ENCODE peak calls at places on chromosome 1, in four cellular contexts. T is body of pancreas, S is fibroblast of mammary gland, F is lower lobe of right lung. D is an unnamed sample.

GRCh38 chr1:234408757-234409156 is 35.5 kb downstream of the COA6 start:
- DNase-seq in T (no peak), S (no peak), F (no peak), D (no peak)

GRCh38 chr1:230185076-230186001 is 118.3 kb downstream of the GALNT2 start:
- DNase-seq in T (no peak), S (no peak), F (no peak), D (no peak)

GRCh38 chr1:235045034-235045690 is 83.5 kb downstream of the TOMM20 start:
- DNase-seq in T (no peak), S (no peak), F (peak; percentile 27), D (no peak)

GRCh38 chr1:201172999-201173610 is 17.5 kb upstream of the IGFN1 start:
- DNase-seq in T (no peak), S (peak; percentile 70), F (no peak), D (no peak)

GRCh38 chr1:180231506-180232420 is 1.7 kb downstream of the LHX4 start:
- DNase-seq in T (peak; percentile 26), S (peak; percentile 47), F (no peak), D (peak; percentile 56)

GRCh38 chr1:197234581-197234980 is 33.5 kb upstream of the CRB1 start:
- DNase-seq in T (no peak), S (no peak), F (no peak), D (no peak)

GRCh38 chr1:202014060-202014459 is 3.7 kb downstream of the ELF3 start:
- DNase-seq in T (no peak), S (no peak), F (no peak), D (no peak)

GRCh38 chr1:180580237-180580636 is 21.5 kb downstream of the OVAAL start:
- DNase-seq in T (peak; percentile 92), S (peak; percentile 51), F (no peak), D (peak; percentile 5)

GRCh38 chr1:241825581-241825980 is 22.4 kb upstream of the EXO1 start:
- DNase-seq in T (no peak), S (peak; percentile 43), F (no peak), D (no peak)

GRCh38 chr1:27392778-27393635 is 585 bp downstream of the GPR3 start:
- DNase-seq in T (no peak), S (no peak), F (no peak), D (no peak)

GRCh38 chr1:28139033-28139712 is 37.3 kb downstream of the PTAFR start:
- DNase-seq in T (peak; percentile 56), S (peak; percentile 95), F (no peak), D (peak; percentile 44)

GRCh38 chr1:73801912-73802429 is 396.0 kb downstream of the LRRIQ3 start:
- DNase-seq in T (no peak), S (peak; percentile 4), F (no peak), D (no peak)

GRCh38 chr1:95742591-95743089 is 508.6 kb downstream of the RWDD3 start:
- DNase-seq in T (no peak), S (peak; percentile 90), F (no peak), D (peak; percentile 26)

GRCh38 chr1:230215049-230215448 is 148.0 kb downstream of the GALNT2 start:
- DNase-seq in T (peak; percentile 76), S (peak; percentile 83), F (no peak), D (no peak)

GRCh38 chr1:156448134-156448967 is 52.2 kb downstream of the MEF2D start:
- DNase-seq in T (no peak), S (no peak), F (no peak), D (no peak)

GRCh38 chr1:114153051-114153620 is 533 bp downstream of the SYT6 start:
- DNase-seq in T (no peak), S (no peak), F (peak; percentile 47), D (no peak)

GRCh38 chr1:12296623-12297022 is 66.8 kb downstream of the VPS13D start:
- DNase-seq in T (no peak), S (peak; percentile 84), F (no peak), D (peak; percentile 61)

GRCh38 chr1:70210820-70211219 is 5.4 kb upstream of the LRRC40 start:
- DNase-seq in T (no peak), S (no peak), F (no peak), D (no peak)

GRCh38 chr1:224427346-224427745 is 7.3 kb downstream of the WDR26 start:
- DNase-seq in T (no peak), S (peak; percentile 82), F (no peak), D (no peak)

GRCh38 chr1:48889088-48889487 is 112.4 kb upstream of the BEND5 start:
- DNase-seq in T (no peak), S (no peak), F (no peak), D (no peak)

GRCh38 chr1:21665711-21666571 is 3.2 kb downstream of the RAP1GAP start:
- DNase-seq in T (no peak), S (peak; percentile 26), F (no peak), D (no peak)

GRCh38 chr1:212638419-212639151 is 30.0 kb downstream of the ATF3 start:
- DNase-seq in T (peak; percentile 25), S (peak; percentile 74), F (no peak), D (no peak)

GRCh38 chr1:84020151-84020550 is 21.2 kb upstream of the TTLL7 start:
- DNase-seq in T (peak; percentile 28), S (no peak), F (no peak), D (no peak)

GRCh38 chr1:233470738-233471499 is 143.0 kb upstream of the KCNK1 start:
- DNase-seq in T (no peak), S (no peak), F (no peak), D (no peak)

GRCh38 chr1:184242507-184242943 is 144.3 kb upstream of the C1orf21 start:
- DNase-seq in T (peak; percentile 63), S (peak; percentile 38), F (no peak), D (peak; percentile 21)

GRCh38 chr1:237527761-237528160 is 363.0 kb downstream of the ZP4 start:
- DNase-seq in T (no peak), S (no peak), F (no peak), D (no peak)

GRCh38 chr1:110118636-110119396 is 6.6 kb downstream of the UBL4B start:
- DNase-seq in T (no peak), S (peak; percentile 37), F (no peak), D (no peak)

GRCh38 chr1:40508375-40509341 is at the start of gene EXO5:
- DNase-seq in T (peak; percentile 76), S (peak; percentile 68), F (peak; percentile 91), D (peak; percentile 92)

GRCh38 chr1:206068314-206068713 is 15.3 kb downstream of the RHEX start:
- DNase-seq in T (no peak), S (no peak), F (no peak), D (no peak)

GRCh38 chr1:102174259-102174863 is 177.6 kb upstream of the OLFM3 start:
- DNase-seq in T (no peak), S (no peak), F (no peak), D (peak; percentile 40)

GRCh38 chr1:50977575-50978143 is 7.6 kb downstream of the CDKN2C start:
- DNase-seq in T (peak; percentile 72), S (no peak), F (peak; percentile 76), D (peak; percentile 77)

GRCh38 chr1:6350416-6351088 is 43.0 kb downstream of the ACOT7 start:
- DNase-seq in T (peak; percentile 93), S (no peak), F (peak; percentile 83), D (no peak)

GRCh38 chr1:33624261-33624990 is 152.0 kb downstream of the ZSCAN20 start:
- DNase-seq in T (no peak), S (no peak), F (no peak), D (no peak)

DNA sequence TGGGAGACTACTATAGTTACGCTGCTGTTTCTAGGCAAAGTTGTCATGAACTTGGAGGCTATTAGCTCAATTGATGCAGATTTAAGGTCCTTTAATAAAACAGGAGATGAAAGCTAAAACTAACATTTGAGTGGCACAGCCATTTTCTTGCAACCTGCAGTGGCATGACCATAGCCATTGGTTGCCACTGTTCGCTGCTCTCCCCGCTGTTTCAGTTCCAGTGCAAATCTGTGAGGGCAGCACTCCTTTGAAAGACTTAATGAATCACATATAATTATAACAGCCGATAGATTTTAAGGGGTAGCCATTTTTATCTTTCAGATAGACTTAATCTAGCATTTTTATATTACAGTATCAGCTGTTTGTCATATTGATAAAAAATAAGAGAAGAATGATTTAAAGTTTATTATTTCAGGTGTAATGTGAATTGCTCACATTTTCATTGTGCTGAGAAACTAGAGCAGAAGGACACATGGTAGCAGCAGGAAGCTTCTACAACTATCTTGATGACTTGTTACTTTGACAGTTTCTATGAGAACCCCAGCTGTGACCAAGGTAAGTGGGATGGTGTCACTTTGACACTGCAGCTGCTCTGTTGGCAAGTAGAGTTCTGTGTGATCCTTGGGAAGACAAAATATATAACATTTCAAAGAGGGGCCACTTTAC is 203.7 kb downstream of the PLA2G4A start:
- DNase-seq in T (no peak), S (no peak), F (no peak), D (peak; percentile 50)
- TF ChIP-seq CTCF in T (no peak), S (no peak), F (no peak), D (no peak)

DNA sequence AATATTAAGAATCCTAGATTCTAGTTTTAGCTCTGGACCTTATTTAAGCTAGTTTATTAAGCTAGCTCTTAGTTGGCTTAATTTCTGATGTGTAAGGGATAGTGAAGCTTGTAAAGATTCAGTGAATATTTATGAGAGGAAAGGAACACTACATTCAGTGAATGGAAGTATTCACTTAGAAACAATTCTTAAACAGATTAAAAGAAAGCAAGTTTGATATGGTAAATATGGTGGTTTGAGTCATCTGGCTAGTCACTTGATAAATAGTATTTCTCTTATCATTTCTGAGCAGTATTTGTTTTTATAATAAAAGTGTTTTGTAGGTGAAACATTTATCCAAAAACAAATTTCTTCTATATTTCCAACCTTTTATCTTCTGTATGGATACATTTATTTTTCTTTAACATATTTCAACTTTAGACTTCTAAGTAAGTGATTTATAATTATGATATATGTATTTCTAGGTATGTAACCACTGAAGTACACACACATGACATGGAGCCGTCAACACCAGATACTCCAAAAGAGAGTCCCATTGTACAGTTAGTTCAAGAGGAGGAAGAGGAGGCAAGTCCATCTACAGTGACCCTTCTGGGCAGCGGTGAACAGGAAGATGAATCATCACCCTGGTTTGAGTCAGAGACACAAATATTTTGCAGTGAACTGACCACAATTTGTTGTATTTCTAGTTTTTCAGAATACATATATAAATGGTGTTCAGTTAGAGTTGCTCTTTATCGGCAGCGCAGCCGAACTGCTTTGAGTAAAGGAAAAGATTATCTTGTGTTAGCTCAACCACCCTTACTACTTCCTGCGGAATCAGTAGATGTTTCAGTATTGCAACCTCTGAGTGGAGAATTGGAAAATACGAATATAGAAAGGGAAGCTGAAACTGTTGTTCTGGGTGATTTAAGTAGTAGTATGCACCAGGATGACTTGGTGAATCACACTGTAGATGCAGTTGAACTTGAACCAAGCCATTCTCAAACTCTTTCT is 55.6 kb downstream of the SUCO start:
- DNase-seq in T (peak; percentile 28), S (peak; percentile 91), F (no peak), D (peak; percentile 32)
- H3K4me3 ChIP-seq in T (no peak overlapping the region), S (no peak overlapping the region), F (no peak overlapping the region), D (no peak overlapping the region)

GRCh38 chr1:1841575-1841991 is 49.3 kb downstream of the GNB1 start:
- DNase-seq in T (no peak), S (peak; percentile 56), F (no peak), D (no peak)
- TF ChIP-seq CTCF in T (no peak), S (no peak), F (peak; percentile 7), D (no peak)

GRCh38 chr1:119083479-119083878 is 57.0 kb downstream of the WARS2 start:
- DNase-seq in T (no peak), S (no peak), F (no peak), D (no peak)
- H3K4me3 ChIP-seq in T (no peak overlapping the region), S (no peak overlapping the region), F (no peak overlapping the region), D (no peak overlapping the region)

D was measured in GM12865.